ENCODE peak calls at places on chromosomes 5 and 9, in four cellular contexts. One of them, this sample, is unnamed.

GRCh38 chr9:12933957-12934356 is 159.1 kb downstream of the LURAP1L start:
- DNase-seq in M059J: peak; percentile 71
- DNase-seq in lung microvascular endothelial cell: peak; percentile 12
- DNase-seq in NCI-H774: no peak
- DNase-seq in this sample: no peak

GRCh38 chr9:92650839-92651621 is 18.9 kb downstream of the IPPK start:
- DNase-seq in lung microvascular endothelial cell: no peak
- DNase-seq in M059J: no peak
- DNase-seq in NCI-H774: no peak
- DNase-seq in this sample: no peak

GRCh38 chr5:2866622-2867372 is 115.3 kb upstream of the IRX2 start:
- DNase-seq in lung microvascular endothelial cell: no peak
- DNase-seq in M059J: no peak
- DNase-seq in NCI-H774: no peak
- DNase-seq in this sample: no peak

GRCh38 chr5:93579561-93580386 is 1.2 kb downstream of the NR2F1-AS1 start:
- DNase-seq in M059J: peak; percentile 64
- DNase-seq in NCI-H774: peak; percentile 48
- DNase-seq in lung microvascular endothelial cell: peak; percentile 62
- DNase-seq in this sample: peak; percentile 89

GRCh38 chr5:180012316-180012715 is 59.2 kb downstream of the RNF130 start:
- DNase-seq in lung microvascular endothelial cell: no peak
- DNase-seq in M059J: no peak
- DNase-seq in NCI-H774: no peak
- DNase-seq in this sample: no peak

GRCh38 chr9:129006328-129007034 is 21.6 kb downstream of the SH3GLB2 start:
- DNase-seq in NCI-H774: peak; percentile 26
- DNase-seq in lung microvascular endothelial cell: peak; percentile 77
- DNase-seq in M059J: peak; percentile 74
- DNase-seq in this sample: no peak

GRCh38 chr5:115086473-115086872 is 83.2 kb downstream of the TRIM36 start:
- DNase-seq in M059J: no peak
- DNase-seq in lung microvascular endothelial cell: no peak
- DNase-seq in NCI-H774: no peak
- DNase-seq in this sample: no peak

GRCh38 chr5:59678959-59679358 is 214.6 kb downstream of the PDE4D start:
- DNase-seq in lung microvascular endothelial cell: no peak
- DNase-seq in M059J: no peak
- DNase-seq in NCI-H774: no peak
- DNase-seq in this sample: no peak

GRCh38 chr9:137303893-137304382 is 1.9 kb upstream of the NRARP start:
- DNase-seq in lung microvascular endothelial cell: peak; percentile 5
- DNase-seq in M059J: no peak
- DNase-seq in NCI-H774: no peak
- DNase-seq in this sample: no peak

GRCh38 chr9:12274577-12274976 is 418.6 kb upstream of the TYRP1 start:
- DNase-seq in M059J: no peak
- DNase-seq in NCI-H774: no peak
- DNase-seq in lung microvascular endothelial cell: no peak
- DNase-seq in this sample: no peak

GRCh38 chr9:70112981-70113380 is 69.3 kb downstream of the MAMDC2 start:
- DNase-seq in NCI-H774: no peak
- DNase-seq in lung microvascular endothelial cell: peak; percentile 43
- DNase-seq in M059J: peak; percentile 75
- DNase-seq in this sample: no peak

GRCh38 chr5:159787837-159788236 is 128.4 kb upstream of the ADRA1B start:
- DNase-seq in lung microvascular endothelial cell: no peak
- DNase-seq in M059J: no peak
- DNase-seq in NCI-H774: no peak
- DNase-seq in this sample: peak; percentile 70

This sample was measured in vagina.